ENCODE peak calls at places on chromosomes 13 and 19, in ten cellular contexts. G is ascending aorta; E is uterus; R is breast epithelium; F is left lung; Z is body of pancreas; U is naive thymus-derived CD4-positive, alpha-beta T cell; I is SK-N-SH; Y is PC-9; V is HAP-1. W is an unnamed sample.

GRCh38 chr13:40672310-40673060 is 6.0 kb upstream of the FOXO1 start:
- DNase-seq in G (no peak), E (no peak), R (no peak), F (no peak), Z (no peak), U (no peak), I (peak; percentile 59), Y (peak; percentile 81), V (peak; percentile 86), W (no peak)

GRCh38 chr13:28719656-28720055 is 886 bp upstream of the SLC46A3 start:
- DNase-seq in G (no peak), E (no peak), R (no peak), F (no peak), Z (no peak), U (no peak), I (no peak), Y (no peak), V (no peak), W (no peak)

GRCh38 chr13:91381371-91381770 is 17.1 kb upstream of the GPC5 start:
- DNase-seq in G (no peak), E (no peak), R (no peak), F (no peak), Z (no peak), U (no peak), I (peak; percentile 14), Y (no peak), V (no peak), W (no peak)

GRCh38 chr19:38551450-38551813 is 66.3 kb downstream of the MAP4K1 start:
- DNase-seq in G (no peak), E (no peak), R (no peak), F (no peak), Z (no peak), U (no peak), I (no peak), Y (no peak), V (no peak), W (no peak)

GRCh38 chr19:23070353-23070781 is 46.5 kb upstream of the ZNF730 start:
- DNase-seq in G (no peak), E (peak; percentile 52), R (no peak), F (no peak), Z (peak; percentile 16), U (no peak), I (peak; percentile 73), Y (no peak), V (no peak), W (no peak)

GRCh38 chr13:112445411-112446271 is 69.5 kb downstream of the SPACA7 start:
- DNase-seq in G (no peak), E (no peak), R (no peak), F (peak; percentile 61), Z (no peak), U (no peak), I (peak; percentile 47), Y (no peak), V (no peak), W (no peak)

GRCh38 chr13:76879211-76879875 is 6.9 kb downstream of the KCTD12 start:
- DNase-seq in G (peak; percentile 57), E (peak; percentile 64), R (no peak), F (peak; percentile 82), Z (peak; percentile 23), U (peak; percentile 59), I (peak; percentile 34), Y (no peak), V (no peak), W (no peak)

GRCh38 chr19:40674291-40674690 is 16.2 kb downstream of the NUMBL start:
- DNase-seq in G (no peak), E (no peak), R (no peak), F (no peak), Z (no peak), U (no peak), I (no peak), Y (no peak), V (no peak), W (no peak)

GRCh38 chr19:18515959-18516358 is 5.9 kb downstream of the ELL start:
- DNase-seq in G (no peak), E (no peak), R (no peak), F (no peak), Z (no peak), U (no peak), I (no peak), Y (no peak), V (no peak), W (no peak)

GRCh38 chr19:18514800-18515682 is 6.8 kb downstream of the ELL start:
- DNase-seq in G (no peak), E (peak; percentile 50), R (no peak), F (peak; percentile 86), Z (peak; percentile 58), U (no peak), I (no peak), Y (peak; percentile 98), V (no peak), W (peak; percentile 91)

GRCh38 chr19:18510216-18510615 is 11.7 kb downstream of the ELL start:
- DNase-seq in G (no peak), E (no peak), R (no peak), F (no peak), Z (no peak), U (no peak), I (no peak), Y (no peak), V (no peak), W (no peak)

GRCh38 chr19:18517606-18518005 is 4.3 kb downstream of the ELL start:
- DNase-seq in G (no peak), E (no peak), R (no peak), F (no peak), Z (no peak), U (no peak), I (no peak), Y (no peak), V (no peak), W (no peak)

DNA sequence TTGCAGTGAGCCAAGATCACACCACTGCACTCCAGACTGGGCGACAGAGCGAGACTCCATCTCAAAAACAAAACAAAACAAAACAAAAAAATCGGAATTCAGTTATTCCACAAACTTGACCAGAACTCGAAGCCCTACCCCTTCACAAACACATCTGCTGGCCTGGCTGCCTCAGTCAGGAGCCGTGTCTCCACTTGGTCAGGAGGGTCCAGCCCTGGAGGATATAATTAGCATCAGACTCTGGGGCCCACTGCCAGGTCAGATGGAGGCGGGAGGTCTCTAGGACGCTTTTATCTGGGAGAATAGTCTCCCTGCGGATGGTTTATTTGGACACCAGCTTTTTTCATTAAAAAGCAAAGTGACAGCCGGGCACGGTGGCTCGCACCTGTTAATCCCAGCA is 8.0 kb downstream of the ELL start:
- DNase-seq in G (no peak), E (peak; percentile 66), R (no peak), F (no peak), Z (no peak), U (no peak), I (peak; percentile 79), Y (no peak), V (no peak), W (no peak)
- H3K4me1 ChIP-seq in G (peaks cover 59% of the 10 kb centered on the region), E (peaks cover 22% of the 10 kb centered on the region), R (no peaks in the 10 kb centered on the region), F (peaks cover 19% of the 10 kb centered on the region), Z (peaks cover 49% of the 10 kb centered on the region), U (peaks cover 3% of the 10 kb centered on the region), I (peaks cover 4% of the 10 kb centered on the region), Y (peaks cover 53% of the 10 kb centered on the region), V (no peaks in the 10 kb centered on the region), W (peaks cover 14% of the 10 kb centered on the region)

DNA sequence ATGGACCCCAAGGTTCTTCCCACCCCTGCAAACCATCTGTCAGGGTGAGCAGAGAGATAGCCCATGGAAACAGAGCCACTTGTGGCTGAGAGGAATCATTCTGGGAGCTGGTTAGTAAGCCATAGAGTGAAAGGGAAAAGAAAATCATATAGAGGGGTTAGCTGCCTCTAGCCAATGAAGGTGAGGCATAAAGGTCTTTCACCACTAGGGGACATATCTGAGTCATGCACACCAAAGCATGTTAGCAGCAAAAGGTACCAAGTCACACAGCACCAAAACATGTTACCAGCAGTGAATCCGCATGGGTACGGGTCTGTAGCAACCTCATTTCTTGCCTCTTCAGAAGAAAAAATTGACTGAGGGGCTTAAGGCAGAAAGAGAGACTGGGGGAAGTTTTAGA is 76.7 kb upstream of the ZNF43 start:
- DNase-seq in G (no peak), E (no peak), R (no peak), F (no peak), Z (no peak), U (no peak), I (no peak), Y (no peak), V (no peak), W (no peak)
- H3K9me3 ChIP-seq in G (peaks cover 6% of the 10 kb centered on the region), E (no peaks in the 10 kb centered on the region), R (peaks cover 27% of the 10 kb centered on the region), F (peaks cover 72% of the 10 kb centered on the region), Z (peaks cover 3% of the 10 kb centered on the region), U (no peaks in the 10 kb centered on the region), I (no peaks in the 10 kb centered on the region), Y (no peaks in the 10 kb centered on the region), V (no peaks in the 10 kb centered on the region), W (no peaks in the 10 kb centered on the region)

GRCh38 chr19:49019242-49019932 is 2.5 kb upstream of the LHB start:
- DNase-seq in G (no peak), E (peak; percentile 64), R (no peak), F (peak; percentile 90), Z (peak; percentile 90), U (peak; percentile 55), I (peak; percentile 91), Y (peak; percentile 64), V (peak; percentile 67), W (peak; percentile 88)

GRCh38 chr19:49014870-49015255 is 2.0 kb downstream of the LHB start:
- DNase-seq in G (no peak), E (no peak), R (no peak), F (no peak), Z (no peak), U (no peak), I (no peak), Y (no peak), V (no peak), W (no peak)

GRCh38 chr19:49017666-49018351 is 918 bp upstream of the LHB start:
- DNase-seq in G (no peak), E (peak; percentile 41), R (no peak), F (peak; percentile 85), Z (peak; percentile 40), U (peak; percentile 68), I (peak; percentile 89), Y (no peak), V (peak; percentile 65), W (peak; percentile 88)

GRCh38 chr19:49016067-49016839 is 638 bp downstream of the LHB start:
- DNase-seq in G (no peak), E (no peak), R (no peak), F (no peak), Z (no peak), U (no peak), I (no peak), Y (no peak), V (no peak), W (no peak)

DNA sequence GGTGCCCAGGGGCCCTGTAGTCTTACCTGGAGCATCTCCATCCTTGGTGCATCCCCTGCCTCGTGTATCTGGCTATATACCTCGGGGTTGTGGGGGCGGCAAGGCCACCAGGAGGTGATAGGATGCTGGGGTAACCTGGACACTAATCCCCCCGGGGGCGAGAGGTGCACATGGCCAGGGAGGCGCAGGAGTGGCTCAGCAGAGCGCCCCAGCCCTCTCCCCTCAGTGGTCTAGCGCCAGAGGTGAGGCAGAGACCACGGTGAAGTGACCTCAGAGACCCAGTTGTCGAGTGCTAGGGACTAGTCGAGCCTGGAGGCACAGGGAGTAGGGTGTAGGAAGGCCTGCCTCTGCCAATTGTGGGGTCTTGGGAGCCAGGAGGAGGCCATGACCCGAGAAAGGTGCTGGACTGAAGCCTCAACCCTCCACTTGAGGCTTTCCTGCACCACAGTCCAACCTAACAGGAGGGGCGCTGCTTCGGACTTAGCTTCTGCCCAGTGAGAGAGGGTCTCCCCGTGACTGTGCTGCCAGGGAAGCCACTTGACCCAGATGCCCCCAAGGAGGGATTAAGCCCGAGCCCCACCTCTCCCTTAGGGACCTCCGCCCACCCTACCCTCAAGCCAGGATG is at the start of gene LHB:
- DNase-seq in G (no peak), E (no peak), R (no peak), F (no peak), Z (no peak), U (no peak), I (peak; percentile 42), Y (no peak), V (no peak), W (no peak)
- H3K4me3 ChIP-seq in G (peak within 1 kb of the TSS; percentile 65), E (peak within 1 kb of the TSS; percentile 31), R (peak within 1 kb of the TSS; percentile 43), F (peak within 1 kb of the TSS; percentile 43), Z (no peak within 1 kb of the TSS), U (peak within 1 kb of the TSS; percentile 76), I (peak within 1 kb of the TSS; percentile 46), Y (peak within 1 kb of the TSS; percentile 48), V (peak within 1 kb of the TSS; percentile 29), W (peak within 1 kb of the TSS; percentile 49)

GRCh38 chr19:11127905-11128304 is 27.7 kb downstream of the SPC24 start:
- DNase-seq in G (no peak), E (no peak), R (no peak), F (no peak), Z (no peak), U (no peak), I (no peak), Y (peak; percentile 21), V (no peak), W (no peak)
- H3K4me1 ChIP-seq in G (peaks cover 4% of the 10 kb centered on the region), E (no peaks in the 10 kb centered on the region), R (no peaks in the 10 kb centered on the region), F (peaks cover 6% of the 10 kb centered on the region), Z (peaks cover 10% of the 10 kb centered on the region), U (no peaks in the 10 kb centered on the region), I (no peaks in the 10 kb centered on the region), Y (no peaks in the 10 kb centered on the region), V (no peaks in the 10 kb centered on the region), W (peaks cover 12% of the 10 kb centered on the region)